ENCODE peak calls at places on chromosome 1, in ten cellular contexts. B is GM23248; H is foreskin melanocyte; F is stomach; T is glutamatergic neuron; U is fibroblast of pulmonary artery; Q is fibroblast of mammary gland; N is stimulated activated CD4-positive, alpha-beta T cell treated with anti-CD3 and anti-CD28 coated beads, Interleukin-1b, Interleukin-23, amount 100 ng/mL, for 48 hours; M is MV-4-11; Y is T-helper 17 cell. J is an unnamed sample.

GRCh38 chr1:11731719-11732283 is 4.1 kb upstream of the AGTRAP start:
- DNase-seq in M (peak; percentile 54), B (peak; percentile 83), T (peak; percentile 67), U (peak; percentile 64), Y (no peak), N (no peak), H (peak; percentile 75), Q (peak; percentile 42), F (peak; percentile 39), J (no peak)

GRCh38 chr1:176843352-176844297 is 320.9 kb downstream of the ASTN1 start:
- DNase-seq in B (peak; percentile 78), N (no peak), U (peak; percentile 52), Y (no peak), Q (peak; percentile 68), F (no peak), M (no peak), H (peak; percentile 29), T (peak; percentile 59), J (no peak)

GRCh38 chr1:94636625-94637024 is 95.1 kb upstream of the F3 start:
- DNase-seq in H (no peak), T (no peak), N (no peak), U (peak; percentile 76), Y (no peak), Q (peak; percentile 76), M (no peak), B (peak; percentile 75), F (no peak), J (no peak)

GRCh38 chr1:223713546-223714420 is 1.4 kb downstream of the CAPN2 start:
- DNase-seq in F (no peak), M (no peak), U (peak; percentile 36), H (no peak), T (no peak), Y (no peak), N (no peak), B (peak; percentile 37), Q (no peak), J (no peak)

GRCh38 chr1:168137515-168137821 is 738 bp upstream of the GPR161 start:
- DNase-seq in Y (no peak), B (no peak), H (no peak), M (no peak), U (no peak), T (no peak), N (no peak), F (no peak), Q (no peak), J (no peak)

GRCh38 chr1:69611316-69611715 is 43.6 kb downstream of the LRRC7 start:
- DNase-seq in N (no peak), T (no peak), Q (peak; percentile 4), B (no peak), H (peak; percentile 7), Y (no peak), F (no peak), M (no peak), U (no peak), J (no peak)

GRCh38 chr1:171116676-171117075 is 26.0 kb downstream of the FMO3 start:
- DNase-seq in U (no peak), H (no peak), T (no peak), N (no peak), Y (no peak), M (no peak), Q (peak; percentile 60), F (no peak), B (no peak), J (no peak)

GRCh38 chr1:36573445-36573844 is 90.7 kb upstream of the CSF3R start:
- DNase-seq in Q (no peak), T (peak; percentile 15), M (no peak), B (no peak), U (no peak), N (no peak), H (no peak), Y (no peak), F (no peak), J (no peak)

GRCh38 chr1:184504012-184504694 is 117.3 kb downstream of the C1orf21 start:
- DNase-seq in Y (no peak), F (no peak), M (no peak), B (no peak), T (no peak), N (no peak), H (no peak), U (no peak), Q (no peak), J (no peak)

GRCh38 chr1:76170114-76170513 is 95.6 kb downstream of the ST6GALNAC3 start:
- DNase-seq in B (no peak), U (no peak), M (no peak), F (no peak), Y (no peak), Q (no peak), N (no peak), H (no peak), T (no peak), J (no peak)

GRCh38 chr1:169070547-169070946 is 35.9 kb upstream of the ATP1B1 start:
- DNase-seq in N (no peak), Q (no peak), F (no peak), B (no peak), T (no peak), H (no peak), Y (no peak), U (no peak), M (no peak), J (no peak)

J was measured in iPS DF 6.9.